ENCODE peak calls at places on chromosomes 6 and 20, in four cellular contexts. O, K, A and R are unnamed samples.

GRCh38 chr6:46655803-46656202 is 3.0 kb downstream of the SLC25A27 start:
- DNase-seq in O (no peak), K (no peak), A (peak), R (peak)

GRCh38 chr20:46438156-46438750 is 31.8 kb upstream of the ELMO2 start:
- DNase-seq in O (peak), K (no peak), A (no peak), R (peak)

GRCh38 chr6:144064402-144064830 is 31.0 kb downstream of the SF3B5 start:
- DNase-seq in O (no peak), K (no peak), A (peak), R (no peak)

GRCh38 chr6:113909224-113909856 is 52.2 kb downstream of the MARCKS start:
- DNase-seq in O (peak), K (no peak), A (no peak), R (peak)

GRCh38 chr20:24694157-24694726 is 224.8 kb downstream of the SYNDIG1 start:
- DNase-seq in O (no peak), K (no peak), A (no peak), R (no peak)

GRCh38 chr6:144006731-144007454 is 1.2 kb downstream of the PLAGL1 start:
- DNase-seq in O (peak), K (no peak), A (peak), R (peak)

GRCh38 chr6:1437553-1438406 is 48.4 kb downstream of the FOXF2 start:
- DNase-seq in O (no peak), K (no peak), A (no peak), R (no peak)

GRCh38 chr20:31594558-31595379 is 10.3 kb upstream of the ID1 start:
- DNase-seq in O (no peak), K (peak), A (peak), R (no peak)

GRCh38 chr6:100099189-100100074 is 105.4 kb upstream of the MCHR2 start:
- DNase-seq in O (no peak), K (no peak), A (no peak), R (peak)

GRCh38 chr20:2942439-2942838 is 69.2 kb downstream of the PTPRA start:
- DNase-seq in O (peak), K (no peak), A (no peak), R (peak)

GRCh38 chr6:35449287-35449881 is 2.8 kb upstream of the FANCE start:
- DNase-seq in O (peak), K (no peak), A (no peak), R (peak)

GRCh38 chr20:33893314-33893713 is 82.2 kb downstream of the CHMP4B start:
- DNase-seq in O (peak), K (no peak), A (no peak), R (peak)

GRCh38 chr6:105400501-105400900 is 2.4 kb downstream of the PREP start:
- DNase-seq in O (no peak), K (no peak), A (no peak), R (no peak)

GRCh38 chr20:2349801-2350200 is 30.9 kb upstream of the TGM6 start:
- DNase-seq in O (peak), K (no peak), A (no peak), R (no peak)

GRCh38 chr6:27161946-27162603 is 85.4 kb upstream of the PRSS16 start:
- DNase-seq in O (peak), K (no peak), A (no peak), R (peak)

GRCh38 chr6:157921685-157922367 is 59.8 kb upstream of the SYNJ2 start:
- DNase-seq in O (peak), K (no peak), A (no peak), R (no peak)

GRCh38 chr6:73585566-73586415 is 65.0 kb upstream of the EEF1A1 start:
- DNase-seq in O (peak), K (peak), A (peak), R (peak)

GRCh38 chr6:4388675-4389074 is 253.3 kb upstream of the ECI2 start:
- DNase-seq in O (no peak), K (no peak), A (no peak), R (no peak)

GRCh38 chr6:15152720-15153119 is 93.1 kb upstream of the JARID2 start:
- DNase-seq in O (no peak), K (no peak), A (no peak), R (no peak)

GRCh38 chr6:36979343-36979742 is 6.7 kb downstream of the MTCH1 start:
- DNase-seq in O (peak), K (peak), A (peak), R (peak)

GRCh38 chr6:29130644-29131043 is 22.8 kb downstream of the OR2J3 start:
- DNase-seq in O (no peak), K (no peak), A (no peak), R (no peak)

GRCh38 chr6:141167945-141168344 is 964.8 kb upstream of the GJE1 start:
- DNase-seq in O (no peak), K (no peak), A (no peak), R (no peak)

GRCh38 chr6:140303218-140303949 is 928.9 kb upstream of the CITED2 start:
- DNase-seq in O (no peak), K (no peak), A (no peak), R (no peak)

GRCh38 chr6:18423426-18423825 is 36.3 kb downstream of the RNF144B start:
- DNase-seq in O (no peak), K (no peak), A (no peak), R (no peak)

GRCh38 chr20:41355192-41355591 is 11.4 kb downstream of the EMILIN3 start:
- DNase-seq in O (no peak), K (no peak), A (no peak), R (no peak)

GRCh38 chr6:64680446-64680845 is 1026.6 kb downstream of the EYS start:
- DNase-seq in O (peak), K (no peak), A (no peak), R (peak)

GRCh38 chr6:624979-625378 is 31.9 kb downstream of the HUS1B start:
- DNase-seq in O (peak), K (no peak), A (no peak), R (peak)

GRCh38 chr20:35111141-35111888 is 18.7 kb upstream of the TRPC4AP start:
- DNase-seq in O (peak), K (no peak), A (no peak), R (peak)

GRCh38 chr6:36660771-36661471 is 17.6 kb upstream of the CDKN1A start:
- DNase-seq in O (peak), K (no peak), A (peak), R (peak)

GRCh38 chr6:62803094-62803493 is 408.2 kb upstream of the FKBP1C start:
- DNase-seq in O (no peak), K (no peak), A (no peak), R (no peak)

GRCh38 chr6:56593801-56594318 is 48.8 kb downstream of the DST start:
- DNase-seq in O (no peak), K (no peak), A (no peak), R (peak)

GRCh38 chr6:100657678-100658330 is 193.1 kb upstream of the SIM1 start:
- DNase-seq in O (no peak), K (no peak), A (no peak), R (peak)

GRCh38 chr6:36373368-36374009 is 14.0 kb downstream of the ETV7 start:
- DNase-seq in O (no peak), K (no peak), A (no peak), R (no peak)

GRCh38 chr20:40942015-40942414 is 86.6 kb upstream of the TOP1 start:
- DNase-seq in O (no peak), K (no peak), A (no peak), R (no peak)

GRCh38 chr6:139587469-139587868 is 213.0 kb upstream of the CITED2 start:
- DNase-seq in O (peak), K (no peak), A (no peak), R (peak)

GRCh38 chr20:63029358-63030121 is 22.8 kb upstream of the BHLHE23 start:
- DNase-seq in O (no peak), K (no peak), A (no peak), R (no peak)

GRCh38 chr20:63025534-63026331 is 19.0 kb upstream of the BHLHE23 start:
- DNase-seq in O (peak), K (no peak), A (no peak), R (peak)

GRCh38 chr20:63027425-63028389 is 20.9 kb upstream of the BHLHE23 start:
- DNase-seq in O (no peak), K (no peak), A (no peak), R (no peak)

GRCh38 chr20:63026582-63027424 is 20.0 kb upstream of the BHLHE23 start:
- DNase-seq in O (no peak), K (no peak), A (no peak), R (no peak)

DNA sequence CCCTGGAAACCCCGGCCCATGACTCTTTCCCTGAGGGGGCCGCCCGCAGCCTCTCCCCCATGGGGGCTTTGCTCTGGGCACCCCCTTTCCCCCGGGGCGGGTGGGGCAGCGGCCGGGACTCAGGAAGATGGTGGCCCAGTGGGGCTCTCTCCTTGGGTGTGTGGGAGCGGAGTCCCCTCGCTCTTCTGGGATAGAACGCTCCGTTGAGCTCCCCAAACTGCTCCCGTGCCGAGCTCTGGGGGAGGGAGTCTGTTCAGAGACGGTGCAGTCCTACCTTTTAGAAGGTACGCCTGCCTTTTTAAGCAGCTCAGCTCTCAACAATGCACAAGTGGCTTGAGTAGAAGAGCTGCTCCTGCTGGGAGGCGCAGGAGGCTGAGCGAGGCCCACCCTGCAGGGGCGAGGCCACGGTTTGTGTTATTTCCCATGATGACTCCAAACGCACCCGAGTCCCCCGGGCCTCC is 21.7 kb upstream of the BHLHE23 start:
- DNase-seq in O (no peak), K (no peak), A (no peak), R (no peak)
- H3K4me3 ChIP-seq in O (no peak), K (no peak), A (no peak), R (no peak)

DNA sequence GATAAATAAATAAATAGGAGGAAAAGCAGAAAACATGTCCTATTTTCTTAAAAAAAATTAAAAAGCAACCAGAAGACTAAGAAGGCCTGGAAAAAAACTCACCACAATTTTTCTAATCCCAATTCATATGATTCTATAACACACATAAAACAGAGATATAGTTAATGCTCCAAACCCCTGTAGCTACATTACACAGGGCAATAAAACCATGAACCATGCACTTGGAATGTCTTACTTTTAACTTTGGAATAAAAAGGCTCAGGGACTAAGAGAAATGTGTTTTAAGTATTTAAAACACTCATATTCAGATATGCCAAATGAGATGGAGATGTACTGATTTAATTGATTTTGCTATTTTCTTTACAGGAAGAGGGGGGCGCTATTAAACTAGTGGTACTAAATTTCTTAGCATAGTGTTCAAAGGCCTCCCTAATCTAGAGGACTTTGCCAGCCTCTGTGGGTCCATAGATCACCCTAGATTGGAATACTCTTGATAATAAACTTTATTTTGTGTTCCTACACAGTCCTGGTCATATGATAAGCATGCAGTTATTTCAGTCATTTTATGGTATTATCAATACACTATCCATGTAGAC is 30.3 kb upstream of the GCM1 start:
- DNase-seq in O (no peak), K (no peak), A (no peak), R (no peak)
- TF ChIP-seq CTCF in O (no peak), K (no peak), A (no peak), R (no peak)

DNA sequence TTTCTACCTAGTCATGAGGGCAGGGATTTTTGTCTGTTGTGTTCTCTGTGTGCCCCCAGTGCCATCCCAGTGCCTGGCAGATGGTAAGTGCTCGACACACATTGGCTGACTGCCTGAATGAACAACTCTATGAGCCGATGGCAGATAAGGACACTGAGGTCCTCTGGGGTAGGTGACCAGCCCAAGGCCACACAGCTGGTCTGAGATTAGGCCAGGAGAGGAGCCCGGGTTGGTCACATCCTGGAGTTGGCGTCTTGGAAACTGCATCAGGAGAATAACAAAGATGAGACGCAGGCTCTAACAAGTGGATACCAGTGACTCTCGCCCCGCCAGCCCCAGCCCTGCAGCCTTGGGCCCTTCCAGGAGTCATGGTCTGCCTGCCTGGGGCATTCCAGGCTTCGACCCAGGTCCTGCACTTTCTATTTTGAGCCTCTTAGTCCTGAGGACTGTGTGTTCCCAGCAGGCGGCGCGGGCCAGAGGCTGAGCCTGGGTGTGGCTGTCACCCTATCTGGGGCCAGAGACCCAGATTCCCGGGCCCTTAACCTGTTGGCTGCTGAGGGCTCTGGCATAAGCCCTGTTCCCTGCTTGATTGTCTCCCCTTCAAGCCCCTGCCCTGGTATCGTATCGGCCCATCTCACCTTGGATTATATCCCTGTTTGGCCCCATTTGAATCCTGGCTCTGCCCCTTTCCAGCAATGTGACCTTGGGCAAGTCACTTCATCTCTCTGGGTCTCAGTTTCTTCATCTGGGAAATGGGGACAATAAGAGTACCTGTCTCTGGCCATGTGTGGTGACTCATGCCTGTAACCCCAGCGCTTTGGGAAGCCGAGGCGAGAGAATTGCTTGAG is 88.3 kb downstream of the CEBPB start:
- DNase-seq in O (no peak), K (peak), A (peak), R (peak)
- H3K4me3 ChIP-seq in O (no peak), K (no peak), A (no peak), R (no peak)

GRCh38 chr6:16514249-16514648 is 247.0 kb downstream of the ATXN1 start:
- DNase-seq in O (peak), K (no peak), A (no peak), R (peak)
- TF ChIP-seq CTCF in O (peak), K (peak), A (peak), R (peak)

GRCh38 chr6:72260489-72260888 is 361.4 kb upstream of the KCNQ5 start:
- DNase-seq in O (peak), K (no peak), A (no peak), R (peak)
- H3K4me3 ChIP-seq in O (no peak), K (no peak), A (no peak), R (no peak)

GRCh38 chr20:18304618-18305017 is 16.3 kb downstream of the ZNF133 start:
- DNase-seq in O (no peak), K (no peak), A (no peak), R (peak)
- TF ChIP-seq CTCF in O (no peak), K (no peak), A (no peak), R (peak)

GRCh38 chr20:63495771-63496403 is 3.0 kb downstream of the EEF1A2 start:
- DNase-seq in O (no peak), K (peak), A (peak), R (peak)

GRCh38 chr20:63498950-63499332 is at the start of gene EEF1A2:
- DNase-seq in O (no peak), K (no peak), A (no peak), R (no peak)

GRCh38 chr20:63496404-63497120 is 2.3 kb downstream of the EEF1A2 start:
- DNase-seq in O (no peak), K (no peak), A (no peak), R (no peak)

GRCh38 chr20:63497946-63498935 is 642 bp downstream of the EEF1A2 start:
- DNase-seq in O (peak), K (no peak), A (no peak), R (no peak)

GRCh38 chr20:63497138-63497945 is 1.5 kb downstream of the EEF1A2 start:
- DNase-seq in O (no peak), K (no peak), A (no peak), R (no peak)
- H3K4me3 ChIP-seq in O (no peak), K (no peak), A (no peak), R (no peak)

GRCh38 chr6:71482742-71483141 is 194.1 kb downstream of the OGFRL1 start:
- DNase-seq in O (no peak), K (no peak), A (no peak), R (peak)
- TF ChIP-seq CTCF in O (peak), K (no peak), A (no peak), R (peak)

GRCh38 chr6:30883476-30883742 is 910 bp upstream of the DDR1 start:
- DNase-seq in O (no peak), K (no peak), A (no peak), R (no peak)
- H3K4me3 ChIP-seq in O (no peak), K (peak), A (peak), R (no peak)

DNA sequence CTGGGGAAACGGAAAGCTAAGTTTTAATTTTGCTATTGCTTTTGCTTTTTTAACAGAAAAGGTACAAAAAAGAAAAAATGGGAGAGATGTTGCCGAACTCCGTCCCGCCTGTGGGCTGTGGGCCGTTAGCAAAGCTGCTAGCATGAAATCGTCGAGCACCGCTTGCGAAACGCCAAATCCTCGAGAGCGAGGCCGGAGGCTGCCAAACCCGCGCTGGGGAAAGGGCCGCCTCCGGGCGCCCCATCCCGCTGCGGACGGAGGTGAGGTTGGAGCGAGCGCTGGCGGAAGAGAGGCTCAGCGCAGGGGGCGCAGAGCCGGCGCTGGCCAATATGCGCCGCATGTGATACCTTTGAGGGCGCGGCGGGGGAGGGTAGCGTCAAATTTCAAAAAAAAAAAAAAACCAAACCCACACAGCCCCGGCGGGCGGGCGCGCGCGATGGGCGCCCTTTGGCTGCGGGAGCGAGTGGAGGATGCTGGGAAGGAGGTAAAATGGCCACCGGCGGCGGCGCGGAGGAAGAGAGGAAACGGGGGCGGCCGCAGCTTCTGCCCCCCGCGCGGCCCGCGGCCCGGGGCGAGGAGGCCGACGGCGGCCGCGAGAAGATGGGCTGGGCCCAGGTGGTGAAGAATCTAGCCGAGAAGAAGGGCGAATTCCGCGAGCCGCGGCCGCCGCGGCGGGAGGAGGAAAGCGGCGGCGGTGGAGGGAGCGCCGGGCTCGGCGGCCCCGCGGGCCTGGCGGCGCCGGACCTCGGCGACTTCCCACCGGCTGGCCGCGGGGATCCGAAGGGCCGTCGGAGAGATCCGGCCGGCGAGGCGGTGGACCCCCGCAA is at the start of gene ZCCHC3:
- DNase-seq in O (peak), K (peak), A (peak), R (peak)
- TF ChIP-seq CTCF in O (no peak), K (peak), A (no peak), R (peak)